ENCODE peak calls at places on chromosome 1, in ten cellular contexts. One of them, this sample, is unnamed.

GRCh38 chr1:211330282-211330936 is 3.8 kb downstream of the TRAF5 start:
- DNase-seq in breast epithelium: no peak
- DNase-seq in CD4-positive, alpha-beta T cell: no peak
- DNase-seq in WERI-Rb-1: no peak
- DNase-seq in neural crest cell: no peak
- DNase-seq in Peyer's patch: no peak
- DNase-seq in tibial artery: no peak
- DNase-seq in fibroblast of the aortic adventitia: no peak
- DNase-seq in pancreas: no peak
- DNase-seq in retinal pigment epithelial cell: no peak
- DNase-seq in this sample: no peak

GRCh38 chr1:77015748-77016341 is 148.6 kb downstream of the ST6GALNAC5 start:
- DNase-seq in tibial artery: no peak
- DNase-seq in breast epithelium: no peak
- DNase-seq in retinal pigment epithelial cell: no peak
- DNase-seq in fibroblast of the aortic adventitia: no peak
- DNase-seq in neural crest cell: no peak
- DNase-seq in WERI-Rb-1: peak
- DNase-seq in CD4-positive, alpha-beta T cell: no peak
- DNase-seq in pancreas: no peak
- DNase-seq in Peyer's patch: no peak
- DNase-seq in this sample: no peak

GRCh38 chr1:214349781-214350180 is 68.8 kb downstream of the SMYD2 start:
- DNase-seq in breast epithelium: no peak
- DNase-seq in pancreas: no peak
- DNase-seq in CD4-positive, alpha-beta T cell: no peak
- DNase-seq in WERI-Rb-1: no peak
- DNase-seq in tibial artery: no peak
- DNase-seq in retinal pigment epithelial cell: peak
- DNase-seq in Peyer's patch: no peak
- DNase-seq in fibroblast of the aortic adventitia: peak
- DNase-seq in neural crest cell: no peak
- DNase-seq in this sample: peak

GRCh38 chr1:207711285-207711684 is 40.6 kb upstream of the CD46 start:
- DNase-seq in pancreas: no peak
- DNase-seq in CD4-positive, alpha-beta T cell: no peak
- DNase-seq in breast epithelium: no peak
- DNase-seq in Peyer's patch: no peak
- DNase-seq in retinal pigment epithelial cell: no peak
- DNase-seq in WERI-Rb-1: peak
- DNase-seq in tibial artery: no peak
- DNase-seq in fibroblast of the aortic adventitia: no peak
- DNase-seq in neural crest cell: no peak
- DNase-seq in this sample: peak

GRCh38 chr1:204093421-204093717 is 20.5 kb downstream of the SOX13 start:
- DNase-seq in WERI-Rb-1: no peak
- DNase-seq in breast epithelium: no peak
- DNase-seq in neural crest cell: no peak
- DNase-seq in Peyer's patch: peak
- DNase-seq in CD4-positive, alpha-beta T cell: no peak
- DNase-seq in retinal pigment epithelial cell: no peak
- DNase-seq in tibial artery: no peak
- DNase-seq in fibroblast of the aortic adventitia: no peak
- DNase-seq in pancreas: peak
- DNase-seq in this sample: no peak

GRCh38 chr1:174836543-174836942 is 163.2 kb upstream of the CACYBP start:
- DNase-seq in fibroblast of the aortic adventitia: peak
- DNase-seq in Peyer's patch: no peak
- DNase-seq in breast epithelium: no peak
- DNase-seq in WERI-Rb-1: no peak
- DNase-seq in tibial artery: no peak
- DNase-seq in neural crest cell: no peak
- DNase-seq in pancreas: no peak
- DNase-seq in retinal pigment epithelial cell: no peak
- DNase-seq in CD4-positive, alpha-beta T cell: no peak
- DNase-seq in this sample: no peak

GRCh38 chr1:231515748-231516147 is 12.7 kb upstream of the TSNAX start:
- DNase-seq in Peyer's patch: no peak
- DNase-seq in retinal pigment epithelial cell: no peak
- DNase-seq in WERI-Rb-1: no peak
- DNase-seq in pancreas: no peak
- DNase-seq in tibial artery: no peak
- DNase-seq in breast epithelium: no peak
- DNase-seq in neural crest cell: no peak
- DNase-seq in CD4-positive, alpha-beta T cell: no peak
- DNase-seq in fibroblast of the aortic adventitia: no peak
- DNase-seq in this sample: no peak

GRCh38 chr1:198934901-198935301 is 296.1 kb downstream of the PTPRC start:
- DNase-seq in breast epithelium: no peak
- DNase-seq in tibial artery: no peak
- DNase-seq in retinal pigment epithelial cell: no peak
- DNase-seq in pancreas: no peak
- DNase-seq in WERI-Rb-1: no peak
- DNase-seq in neural crest cell: no peak
- DNase-seq in Peyer's patch: no peak
- DNase-seq in fibroblast of the aortic adventitia: no peak
- DNase-seq in CD4-positive, alpha-beta T cell: no peak
- DNase-seq in this sample: peak

GRCh38 chr1:220787069-220787614 is 429 bp downstream of the MTARC1 start:
- DNase-seq in tibial artery: no peak
- DNase-seq in neural crest cell: no peak
- DNase-seq in Peyer's patch: peak
- DNase-seq in pancreas: peak
- DNase-seq in fibroblast of the aortic adventitia: no peak
- DNase-seq in WERI-Rb-1: peak
- DNase-seq in retinal pigment epithelial cell: no peak
- DNase-seq in CD4-positive, alpha-beta T cell: no peak
- DNase-seq in breast epithelium: no peak
- DNase-seq in this sample: no peak

GRCh38 chr1:220785166-220786056 is 1.3 kb upstream of the MTARC1 start:
- DNase-seq in neural crest cell: no peak
- DNase-seq in Peyer's patch: no peak
- DNase-seq in breast epithelium: no peak
- DNase-seq in CD4-positive, alpha-beta T cell: no peak
- DNase-seq in retinal pigment epithelial cell: no peak
- DNase-seq in fibroblast of the aortic adventitia: no peak
- DNase-seq in tibial artery: no peak
- DNase-seq in WERI-Rb-1: no peak
- DNase-seq in pancreas: no peak
- DNase-seq in this sample: no peak

GRCh38 chr1:220788146-220788545 is 1.4 kb downstream of the MTARC1 start:
- DNase-seq in Peyer's patch: no peak
- DNase-seq in WERI-Rb-1: peak
- DNase-seq in breast epithelium: no peak
- DNase-seq in neural crest cell: no peak
- DNase-seq in CD4-positive, alpha-beta T cell: no peak
- DNase-seq in retinal pigment epithelial cell: peak
- DNase-seq in tibial artery: no peak
- DNase-seq in fibroblast of the aortic adventitia: no peak
- DNase-seq in pancreas: no peak
- DNase-seq in this sample: peak

GRCh38 chr1:220786057-220786336 is 716 bp upstream of the MTARC1 start:
- DNase-seq in CD4-positive, alpha-beta T cell: no peak
- DNase-seq in breast epithelium: no peak
- DNase-seq in pancreas: no peak
- DNase-seq in Peyer's patch: peak
- DNase-seq in retinal pigment epithelial cell: no peak
- DNase-seq in WERI-Rb-1: no peak
- DNase-seq in tibial artery: no peak
- DNase-seq in neural crest cell: no peak
- DNase-seq in fibroblast of the aortic adventitia: no peak
- DNase-seq in this sample: no peak

GRCh38 chr1:220786337-220787068 is at the start of gene MTARC1:
- DNase-seq in fibroblast of the aortic adventitia: peak
- DNase-seq in pancreas: peak
- DNase-seq in tibial artery: no peak
- DNase-seq in neural crest cell: peak
- DNase-seq in retinal pigment epithelial cell: no peak
- DNase-seq in WERI-Rb-1: peak
- DNase-seq in breast epithelium: no peak
- DNase-seq in Peyer's patch: peak
- DNase-seq in CD4-positive, alpha-beta T cell: no peak
- DNase-seq in this sample: peak
- TF ChIP-seq CTCF in fibroblast of the aortic adventitia: peak
- TF ChIP-seq CTCF in pancreas: no peak
- TF ChIP-seq CTCF in tibial artery: peak
- TF ChIP-seq CTCF in neural crest cell: no peak
- TF ChIP-seq CTCF in retinal pigment epithelial cell: no peak
- TF ChIP-seq CTCF in WERI-Rb-1: peak
- TF ChIP-seq CTCF in breast epithelium: no peak
- TF ChIP-seq CTCF in Peyer's patch: peak
- TF ChIP-seq CTCF in CD4-positive, alpha-beta T cell: no peak
- TF ChIP-seq CTCF in this sample: no peak

DNA sequence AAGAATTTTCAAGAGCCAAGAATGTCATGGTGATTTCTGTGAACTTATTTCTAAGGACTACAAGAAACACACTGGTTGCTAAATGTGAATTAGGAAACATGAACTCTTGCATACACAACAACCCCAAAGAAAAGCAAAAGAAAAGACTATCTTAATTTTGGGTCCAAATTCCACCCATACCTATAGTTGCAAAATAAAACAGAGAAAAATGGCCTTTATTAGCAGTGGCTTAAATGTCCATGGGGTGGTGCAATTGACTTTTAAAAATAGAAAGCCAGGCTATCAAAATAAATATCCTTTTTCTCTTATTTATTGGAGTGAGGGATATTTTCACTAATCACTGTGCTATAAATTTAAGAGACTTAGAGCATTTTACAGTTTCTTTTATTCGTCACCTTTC is 80.9 kb upstream of the DPYD start:
- DNase-seq in neural crest cell: no peak
- DNase-seq in CD4-positive, alpha-beta T cell: no peak
- DNase-seq in Peyer's patch: no peak
- DNase-seq in breast epithelium: no peak
- DNase-seq in tibial artery: no peak
- DNase-seq in fibroblast of the aortic adventitia: peak
- DNase-seq in retinal pigment epithelial cell: no peak
- DNase-seq in pancreas: no peak
- DNase-seq in WERI-Rb-1: no peak
- DNase-seq in this sample: no peak
- TF ChIP-seq CTCF in neural crest cell: no peak
- TF ChIP-seq CTCF in CD4-positive, alpha-beta T cell: no peak
- TF ChIP-seq CTCF in Peyer's patch: no peak
- TF ChIP-seq CTCF in breast epithelium: no peak
- TF ChIP-seq CTCF in tibial artery: no peak
- TF ChIP-seq CTCF in fibroblast of the aortic adventitia: peak
- TF ChIP-seq CTCF in retinal pigment epithelial cell: peak
- TF ChIP-seq CTCF in pancreas: no peak
- TF ChIP-seq CTCF in WERI-Rb-1: no peak
- TF ChIP-seq CTCF in this sample: peak

GRCh38 chr1:201504799-201505504 is 2.0 kb downstream of the CSRP1 start:
- DNase-seq in pancreas: no peak
- DNase-seq in fibroblast of the aortic adventitia: no peak
- DNase-seq in neural crest cell: no peak
- DNase-seq in breast epithelium: no peak
- DNase-seq in WERI-Rb-1: no peak
- DNase-seq in CD4-positive, alpha-beta T cell: no peak
- DNase-seq in tibial artery: no peak
- DNase-seq in retinal pigment epithelial cell: no peak
- DNase-seq in Peyer's patch: no peak
- DNase-seq in this sample: no peak

GRCh38 chr1:201505505-201505893 is 1.4 kb downstream of the CSRP1 start:
- DNase-seq in WERI-Rb-1: no peak
- DNase-seq in breast epithelium: no peak
- DNase-seq in CD4-positive, alpha-beta T cell: no peak
- DNase-seq in pancreas: no peak
- DNase-seq in retinal pigment epithelial cell: no peak
- DNase-seq in tibial artery: no peak
- DNase-seq in neural crest cell: no peak
- DNase-seq in Peyer's patch: no peak
- DNase-seq in fibroblast of the aortic adventitia: peak
- DNase-seq in this sample: no peak

GRCh38 chr1:201508809-201509208 is 1.9 kb upstream of the CSRP1 start:
- DNase-seq in pancreas: no peak
- DNase-seq in retinal pigment epithelial cell: no peak
- DNase-seq in Peyer's patch: no peak
- DNase-seq in WERI-Rb-1: no peak
- DNase-seq in tibial artery: no peak
- DNase-seq in CD4-positive, alpha-beta T cell: no peak
- DNase-seq in breast epithelium: peak
- DNase-seq in fibroblast of the aortic adventitia: no peak
- DNase-seq in neural crest cell: no peak
- DNase-seq in this sample: no peak

GRCh38 chr1:201506092-201506491 is 831 bp downstream of the CSRP1 start:
- DNase-seq in retinal pigment epithelial cell: no peak
- DNase-seq in CD4-positive, alpha-beta T cell: no peak
- DNase-seq in fibroblast of the aortic adventitia: peak
- DNase-seq in Peyer's patch: no peak
- DNase-seq in pancreas: no peak
- DNase-seq in breast epithelium: no peak
- DNase-seq in tibial artery: no peak
- DNase-seq in neural crest cell: no peak
- DNase-seq in WERI-Rb-1: no peak
- DNase-seq in this sample: no peak

DNA sequence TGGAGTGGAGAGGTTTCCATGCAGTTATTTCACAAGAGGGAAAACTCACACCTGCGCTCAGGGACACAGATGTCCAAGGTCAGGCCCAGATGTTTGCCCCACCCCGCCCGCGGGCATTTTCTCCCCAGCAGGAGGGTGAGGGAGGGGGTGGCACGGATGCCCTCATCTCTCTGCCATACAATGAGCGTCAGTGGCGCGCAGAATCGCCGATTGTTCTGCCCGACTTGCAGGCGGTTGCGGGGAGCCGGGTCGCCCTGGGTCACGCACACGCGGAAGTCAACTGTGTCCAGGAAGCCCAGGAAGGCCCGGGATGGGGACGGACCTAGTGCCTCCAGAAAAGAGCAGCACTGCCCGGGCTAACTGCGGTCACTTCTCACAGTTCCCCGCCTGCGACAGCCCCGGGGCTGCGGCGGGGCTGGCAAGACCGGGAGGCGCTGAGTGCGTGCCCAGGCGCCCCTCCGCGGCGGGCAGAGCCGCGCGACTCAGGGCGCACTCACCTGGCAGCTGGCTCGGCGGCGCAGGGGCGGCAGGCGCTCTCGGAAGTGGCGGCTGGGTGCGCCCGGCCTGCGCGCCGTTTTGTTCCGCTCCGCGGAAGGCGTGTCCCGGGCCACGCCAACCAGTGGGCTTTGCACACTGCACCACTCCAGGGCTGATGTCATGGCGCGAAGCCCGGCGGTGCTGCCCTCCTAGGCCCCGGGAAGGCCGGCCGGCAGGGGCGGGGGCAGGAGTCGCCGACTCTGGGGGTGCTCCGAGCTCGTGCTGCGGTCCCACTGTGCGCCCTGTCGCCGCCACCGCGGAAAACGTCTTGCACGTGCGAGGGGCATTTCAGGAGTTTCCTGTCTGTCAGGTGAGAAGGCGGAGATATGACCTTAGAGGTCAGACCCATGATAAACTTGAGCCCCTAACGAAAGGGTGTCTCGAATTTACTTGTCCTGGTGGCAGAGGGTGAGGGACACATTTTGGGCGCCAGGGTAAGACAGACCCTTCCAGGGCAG is at the start of gene CSRP1:
- DNase-seq in tibial artery: peak
- DNase-seq in Peyer's patch: peak
- DNase-seq in WERI-Rb-1: no peak
- DNase-seq in CD4-positive, alpha-beta T cell: peak
- DNase-seq in pancreas: peak
- DNase-seq in retinal pigment epithelial cell: no peak
- DNase-seq in breast epithelium: peak
- DNase-seq in fibroblast of the aortic adventitia: peak
- DNase-seq in neural crest cell: no peak
- DNase-seq in this sample: peak
- TF ChIP-seq CTCF in tibial artery: peak
- TF ChIP-seq CTCF in Peyer's patch: peak
- TF ChIP-seq CTCF in WERI-Rb-1: no peak
- TF ChIP-seq CTCF in CD4-positive, alpha-beta T cell: peak
- TF ChIP-seq CTCF in pancreas: no peak
- TF ChIP-seq CTCF in retinal pigment epithelial cell: no peak
- TF ChIP-seq CTCF in breast epithelium: no peak
- TF ChIP-seq CTCF in fibroblast of the aortic adventitia: no peak
- TF ChIP-seq CTCF in neural crest cell: no peak
- TF ChIP-seq CTCF in this sample: no peak

GRCh38 chr1:93698351-93699112 is 16.9 kb upstream of the BCAR3 start:
- DNase-seq in Peyer's patch: no peak
- DNase-seq in breast epithelium: no peak
- DNase-seq in pancreas: no peak
- DNase-seq in retinal pigment epithelial cell: no peak
- DNase-seq in tibial artery: no peak
- DNase-seq in WERI-Rb-1: no peak
- DNase-seq in fibroblast of the aortic adventitia: no peak
- DNase-seq in CD4-positive, alpha-beta T cell: no peak
- DNase-seq in neural crest cell: no peak
- DNase-seq in this sample: no peak

GRCh38 chr1:93694039-93694438 is 12.4 kb upstream of the BCAR3 start:
- DNase-seq in pancreas: no peak
- DNase-seq in Peyer's patch: no peak
- DNase-seq in breast epithelium: no peak
- DNase-seq in tibial artery: peak
- DNase-seq in fibroblast of the aortic adventitia: no peak
- DNase-seq in retinal pigment epithelial cell: no peak
- DNase-seq in neural crest cell: no peak
- DNase-seq in WERI-Rb-1: no peak
- DNase-seq in CD4-positive, alpha-beta T cell: no peak
- DNase-seq in this sample: no peak

GRCh38 chr1:93692983-93693591 is 11.4 kb upstream of the BCAR3 start:
- DNase-seq in breast epithelium: no peak
- DNase-seq in pancreas: no peak
- DNase-seq in Peyer's patch: no peak
- DNase-seq in neural crest cell: no peak
- DNase-seq in tibial artery: no peak
- DNase-seq in retinal pigment epithelial cell: no peak
- DNase-seq in fibroblast of the aortic adventitia: peak
- DNase-seq in WERI-Rb-1: no peak
- DNase-seq in CD4-positive, alpha-beta T cell: no peak
- DNase-seq in this sample: peak

GRCh38 chr1:93694833-93695232 is 13.2 kb upstream of the BCAR3 start:
- DNase-seq in retinal pigment epithelial cell: peak
- DNase-seq in WERI-Rb-1: no peak
- DNase-seq in Peyer's patch: no peak
- DNase-seq in fibroblast of the aortic adventitia: no peak
- DNase-seq in pancreas: no peak
- DNase-seq in tibial artery: no peak
- DNase-seq in CD4-positive, alpha-beta T cell: no peak
- DNase-seq in neural crest cell: no peak
- DNase-seq in breast epithelium: no peak
- DNase-seq in this sample: no peak

DNA sequence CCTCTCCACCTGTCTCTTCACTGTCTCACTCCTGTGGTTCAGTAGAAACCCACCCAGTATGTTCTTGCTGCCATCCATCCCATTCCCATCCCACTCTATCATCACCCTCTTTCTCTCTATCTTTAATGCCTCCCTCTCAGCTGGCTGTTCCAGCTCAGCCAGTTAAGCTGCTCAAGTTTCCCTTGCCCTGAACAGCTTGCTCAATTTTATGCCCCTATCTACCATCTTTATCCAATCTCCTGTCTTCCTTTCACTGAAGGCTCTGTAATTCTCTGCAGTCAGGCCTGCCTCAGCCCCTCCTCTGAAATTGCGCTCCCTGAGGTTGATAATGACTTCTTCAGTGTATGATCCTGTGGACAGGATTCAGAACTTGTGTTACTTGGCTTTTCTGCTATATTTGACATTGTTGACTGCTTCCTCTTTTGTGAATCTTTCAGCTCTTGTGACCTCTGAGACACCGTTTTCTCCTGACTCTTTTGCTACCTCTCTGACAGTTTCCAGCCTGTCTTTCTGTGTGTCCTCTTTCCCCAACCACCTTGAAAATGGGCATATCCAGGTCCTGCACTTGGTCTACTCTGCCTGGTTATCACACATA is 13.9 kb upstream of the BCAR3 start:
- DNase-seq in WERI-Rb-1: peak
- DNase-seq in pancreas: no peak
- DNase-seq in CD4-positive, alpha-beta T cell: no peak
- DNase-seq in Peyer's patch: no peak
- DNase-seq in tibial artery: no peak
- DNase-seq in fibroblast of the aortic adventitia: no peak
- DNase-seq in breast epithelium: no peak
- DNase-seq in neural crest cell: no peak
- DNase-seq in retinal pigment epithelial cell: no peak
- DNase-seq in this sample: no peak
- TF ChIP-seq CTCF in WERI-Rb-1: no peak
- TF ChIP-seq CTCF in pancreas: no peak
- TF ChIP-seq CTCF in CD4-positive, alpha-beta T cell: no peak
- TF ChIP-seq CTCF in Peyer's patch: no peak
- TF ChIP-seq CTCF in tibial artery: no peak
- TF ChIP-seq CTCF in fibroblast of the aortic adventitia: no peak
- TF ChIP-seq CTCF in breast epithelium: no peak
- TF ChIP-seq CTCF in neural crest cell: no peak
- TF ChIP-seq CTCF in retinal pigment epithelial cell: no peak
- TF ChIP-seq CTCF in this sample: no peak